ENCODE peak calls at places on chromosomes 11 and 22, in four cellular contexts. Q is astrocyte of the cerebellum, B is body of pancreas, M is NB4. X is an unnamed sample.

GRCh38 chr22:22533863-22534262 is 13.8 kb upstream of the ZNF280A start:
- DNase-seq in Q (no peak), B (no peak), M (no peak), X (no peak)

GRCh38 chr11:80388133-80388532 is 947.3 kb upstream of the TENM4 start:
- DNase-seq in Q (no peak), B (no peak), M (no peak), X (no peak)

GRCh38 chr11:64263021-64263946 is 12.0 kb downstream of the PLCB3 start:
- DNase-seq in Q (no peak), B (no peak), M (no peak), X (no peak)

GRCh38 chr11:134503104-134503503 is 91.1 kb upstream of the B3GAT1 start:
- DNase-seq in Q (no peak), B (no peak), M (no peak), X (no peak)

GRCh38 chr22:24327827-24328226 is 57.2 kb downstream of the SPECC1L start:
- DNase-seq in Q (no peak), B (no peak), M (peak; percentile 8), X (no peak)

GRCh38 chr11:102295045-102295444 is 22.2 kb upstream of the BIRC3 start:
- DNase-seq in Q (no peak), B (no peak), M (no peak), X (no peak)

GRCh38 chr11:78605296-78605695 is 30.6 kb upstream of the NARS2 start:
- DNase-seq in Q (no peak), B (no peak), M (no peak), X (no peak)

GRCh38 chr11:130434521-130435223 is 6.3 kb upstream of the ADAMTS8 start:
- DNase-seq in Q (peak; percentile 76), B (peak; percentile 81), M (peak; percentile 86), X (peak; percentile 57)

GRCh38 chr11:35281169-35281591 is 138.2 kb downstream of the SLC1A2 start:
- DNase-seq in Q (no peak), B (no peak), M (no peak), X (no peak)

GRCh38 chr11:68373189-68373809 is 60.9 kb downstream of the LRP5 start:
- DNase-seq in Q (no peak), B (no peak), M (no peak), X (peak; percentile 69)

GRCh38 chr11:81913793-81914192 is 819.9 kb downstream of the FAM181B start:
- DNase-seq in Q (no peak), B (no peak), M (no peak), X (no peak)

GRCh38 chr11:92886243-92886905 is 83.1 kb upstream of the MTNR1B start:
- DNase-seq in Q (peak; percentile 53), B (peak; percentile 57), M (peak; percentile 74), X (no peak)

GRCh38 chr11:66341502-66342126 is 3.3 kb downstream of the BRMS1 start:
- DNase-seq in Q (no peak), B (no peak), M (no peak), X (no peak)

GRCh38 chr11:78720281-78720989 is 145.8 kb upstream of the NARS2 start:
- DNase-seq in Q (no peak), B (no peak), M (no peak), X (no peak)

GRCh38 chr11:72721689-72722049 is 30.5 kb downstream of the ARAP1 start:
- DNase-seq in Q (no peak), B (peak; percentile 48), M (peak; percentile 71), X (no peak)

GRCh38 chr11:2655320-2655719 is 44.5 kb downstream of the KCNQ1OT1 start:
- DNase-seq in Q (no peak), B (no peak), M (no peak), X (no peak)

GRCh38 chr22:49370841-49371301 is 456.8 kb downstream of the BRD1 start:
- DNase-seq in Q (no peak), B (no peak), M (no peak), X (no peak)

GRCh38 chr11:85863855-85864254 is 8.7 kb downstream of the CCDC83 start:
- DNase-seq in Q (no peak), B (no peak), M (peak; percentile 44), X (no peak)

GRCh38 chr22:33000342-33001280 is 57.6 kb downstream of the SYN3 start:
- DNase-seq in Q (peak; percentile 9), B (peak; percentile 16), M (peak; percentile 90), X (peak; percentile 10)

GRCh38 chr22:49763696-49764095 is 64.0 kb downstream of the BRD1 start:
- DNase-seq in Q (no peak), B (no peak), M (no peak), X (no peak)

GRCh38 chr11:11420512-11420911 is 67.5 kb upstream of the CSNK2A3 start:
- DNase-seq in Q (no peak), B (no peak), M (no peak), X (no peak)

GRCh38 chr22:19548964-19549363 is 24.8 kb upstream of the CLDN5 start:
- DNase-seq in Q (no peak), B (no peak), M (no peak), X (no peak)

GRCh38 chr11:66766681-66767080 is 37.7 kb upstream of the SPTBN2 start:
- DNase-seq in Q (no peak), B (no peak), M (no peak), X (no peak)

GRCh38 chr11:44860967-44861828 is 89.5 kb downstream of the TP53I11 start:
- DNase-seq in Q (no peak), B (no peak), M (no peak), X (no peak)

GRCh38 chr11:95750101-95750500 is 39.5 kb downstream of the FAM76B start:
- DNase-seq in Q (no peak), B (no peak), M (no peak), X (no peak)

GRCh38 chr11:115256326-115257197 is 247.7 kb downstream of the CADM1 start:
- DNase-seq in Q (no peak), B (no peak), M (no peak), X (no peak)

GRCh38 chr22:20228939-20229272 is 39.2 kb downstream of the RTN4R start:
- DNase-seq in Q (no peak), B (no peak), M (no peak), X (no peak)

GRCh38 chr11:82988936-82989627 is 82.6 kb downstream of the RAB30 start:
- DNase-seq in Q (no peak), B (no peak), M (no peak), X (no peak)

GRCh38 chr11:101264303-101264702 is 134.7 kb upstream of the PGR start:
- DNase-seq in Q (no peak), B (no peak), M (no peak), X (no peak)

GRCh38 chr11:13669544-13670488 is 1.3 kb downstream of the FAR1 start:
- DNase-seq in Q (no peak), B (no peak), M (peak; percentile 31), X (no peak)

GRCh38 chr22:46829140-46829891 is 66.9 kb downstream of the TBC1D22A start:
- DNase-seq in Q (peak; percentile 91), B (no peak), M (no peak), X (peak; percentile 69)

GRCh38 chr11:83118814-83119213 is 38.1 kb upstream of the PCF11 start:
- DNase-seq in Q (no peak), B (no peak), M (no peak), X (peak; percentile 18)

GRCh38 chr11:66237867-66238266 is 30.6 kb upstream of the RAB1B start:
- DNase-seq in Q (no peak), B (no peak), M (no peak), X (no peak)

GRCh38 chr11:118870396-118871343 is 13.0 kb upstream of the CXCR5 start:
- DNase-seq in Q (no peak), B (no peak), M (peak; percentile 82), X (no peak)

GRCh38 chr11:64742940-64743590 is 877 bp downstream of the RASGRP2 start:
- DNase-seq in Q (no peak), B (peak; percentile 71), M (peak; percentile 95), X (no peak)

GRCh38 chr11:117942255-117942654 is 13.1 kb upstream of the TMPRSS13 start:
- DNase-seq in Q (no peak), B (no peak), M (no peak), X (no peak)

GRCh38 chr11:131108780-131109179 is 192.5 kb upstream of the SNX19 start:
- DNase-seq in Q (no peak), B (no peak), M (no peak), X (no peak)

GRCh38 chr11:71440021-71440755 is 8.0 kb downstream of the DHCR7 start:
- DNase-seq in Q (no peak), B (no peak), M (no peak), X (no peak)

GRCh38 chr11:109023029-109023428 is 358.2 kb downstream of the DDX10 start:
- DNase-seq in Q (no peak), B (no peak), M (no peak), X (no peak)

DNA sequence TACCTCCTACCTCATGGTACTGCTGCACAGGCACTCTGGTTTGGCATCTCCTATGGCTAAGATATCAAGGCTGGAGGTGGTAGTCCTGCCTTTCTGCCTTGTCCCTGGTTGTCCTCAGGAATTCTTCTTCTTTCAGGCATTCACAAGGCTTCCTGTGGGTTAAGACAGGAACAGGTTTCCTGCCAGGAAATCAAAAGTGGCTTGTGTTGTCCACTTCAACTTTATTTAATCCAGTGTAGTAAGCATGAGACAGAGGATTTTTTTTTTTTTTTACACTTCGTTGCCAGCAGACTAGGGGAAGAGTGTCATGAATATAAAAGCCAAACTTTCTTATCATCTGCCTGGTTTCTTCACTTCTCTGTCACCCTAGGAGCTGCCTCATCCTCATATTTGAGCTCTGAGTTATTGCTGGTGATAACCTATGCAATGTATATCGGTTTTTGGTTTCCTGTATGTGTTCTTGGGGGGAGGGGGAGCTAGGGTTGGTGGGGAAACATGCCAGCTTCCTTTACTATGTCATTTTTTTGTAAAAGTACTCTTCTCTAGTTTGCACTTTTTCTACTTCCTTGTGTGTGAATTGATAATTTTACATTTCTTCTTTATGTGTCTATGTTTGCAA is 50.2 kb downstream of the XKR3 start:
- DNase-seq in Q (no peak), B (no peak), M (peak; percentile 59), X (no peak)
- TF ChIP-seq CTCF in Q (no peak), B (no peak), M (no peak), X (no peak)

GRCh38 chr11:8219257-8220021 is 44.2 kb downstream of the LMO1 start:
- DNase-seq in Q (peak; percentile 34), B (peak; percentile 66), M (peak; percentile 46), X (peak; percentile 8)
- TF ChIP-seq CTCF in Q (peak; percentile 89), B (peak; percentile 60), M (peak; percentile 82), X (peak; percentile 61)

GRCh38 chr11:113695207-113695606 is 10.9 kb downstream of the TMPRSS5 start:
- DNase-seq in Q (no peak), B (no peak), M (no peak), X (no peak)

GRCh38 chr11:113689711-113690618 is 16.1 kb downstream of the TMPRSS5 start:
- DNase-seq in Q (no peak), B (no peak), M (no peak), X (no peak)

GRCh38 chr11:113694390-113694789 is 11.7 kb downstream of the TMPRSS5 start:
- DNase-seq in Q (no peak), B (no peak), M (no peak), X (no peak)

GRCh38 chr11:113693030-113693429 is 13.1 kb downstream of the TMPRSS5 start:
- DNase-seq in Q (no peak), B (no peak), M (no peak), X (no peak)

GRCh38 chr11:113690619-113691569 is 15.2 kb downstream of the TMPRSS5 start:
- DNase-seq in Q (no peak), B (peak; percentile 12), M (peak; percentile 84), X (no peak)
- TF ChIP-seq CTCF in Q (peak; percentile 52), B (no peak), M (peak; percentile 78), X (peak; percentile 18)

GRCh38 chr22:37476389-37477329 is 9.5 kb downstream of the MFNG start:
- DNase-seq in Q (no peak), B (no peak), M (no peak), X (no peak)
- TF ChIP-seq CTCF in Q (no peak), B (no peak), M (no peak), X (no peak)

GRCh38 chr11:31160504-31161422 is 208.8 kb downstream of the DCDC1 start:
- DNase-seq in Q (no peak), B (no peak), M (no peak), X (no peak)
- TF ChIP-seq CTCF in Q (peak; percentile 49), B (peak; percentile 8), M (no peak), X (no peak)